ENCODE peak calls at places on chromosomes 4 and X, in four cellular contexts. T, I, Z and Q are unnamed samples.

GRCh38 chrX:8649969-8650368 is 82.0 kb downstream of the ANOS1 start:
- DNase-seq in T (no peak), I (no peak), Z (no peak), Q (no peak)

GRCh38 chr4:81785338-81785737 is 313.6 kb upstream of the RASGEF1B start:
- DNase-seq in T (no peak), I (no peak), Z (peak), Q (no peak)

GRCh38 chrX:118370921-118371624 is 25.2 kb downstream of the WDR44 start:
- DNase-seq in T (no peak), I (no peak), Z (no peak), Q (no peak)

GRCh38 chr4:176342384-176342783 is 22.6 kb downstream of the SPCS3 start:
- DNase-seq in T (no peak), I (no peak), Z (no peak), Q (no peak)

GRCh38 chr4:153249199-153250154 is 45.2 kb downstream of the TRIM2 start:
- DNase-seq in T (peak), I (peak), Z (peak), Q (peak)

GRCh38 chr4:109559625-109559982 is 442 bp upstream of the MCUB start:
- DNase-seq in T (no peak), I (no peak), Z (no peak), Q (no peak)

GRCh38 chr4:153573881-153574807 is 108.0 kb downstream of the TMEM131L start:
- DNase-seq in T (peak), I (peak), Z (peak), Q (peak)

GRCh38 chrX:53262189-53262917 is 19.0 kb downstream of the IQSEC2 start:
- DNase-seq in T (no peak), I (no peak), Z (no peak), Q (no peak)

GRCh38 chr4:180665994-180666818 is 1577.0 kb upstream of the TENM3 start:
- DNase-seq in T (peak), I (peak), Z (peak), Q (peak)

GRCh38 chr4:96642486-96642885 is 802.6 kb downstream of the PDHA2 start:
- DNase-seq in T (no peak), I (no peak), Z (no peak), Q (no peak)

GRCh38 chrX:49725401-49725800 is 29.6 kb upstream of the PAGE1 start:
- DNase-seq in T (no peak), I (no peak), Z (peak), Q (no peak)